ENCODE peak calls at places on chromosomes 2 and 18, in seven cellular contexts. One of them, this sample, is unnamed.
A peak's percentile ranks its signal among the peaks of the same experiment; 100 is the strongest.

GRCh38 chr2:32732135-32732534 is 104.3 kb downstream of the TTC27 start:
- DNase-seq in EL: no peak
- DNase-seq in GM13977: no peak
- DNase-seq in HFFc6: no peak
- DNase-seq in NCI-H1694: no peak
- DNase-seq in frontal cortex: no peak
- DNase-seq in naive thymus-derived CD8-positive, alpha-beta T cell: no peak
- DNase-seq in this sample: no peak

GRCh38 chr18:57698571-57699276 is 77.1 kb upstream of the NARS1 start:
- DNase-seq in EL: no peak
- DNase-seq in GM13977: no peak
- DNase-seq in HFFc6: peak; percentile 77
- DNase-seq in NCI-H1694: no peak
- DNase-seq in frontal cortex: peak; percentile 22
- DNase-seq in naive thymus-derived CD8-positive, alpha-beta T cell: no peak
- DNase-seq in this sample: no peak

GRCh38 chr2:99803846-99804245 is 314.0 kb upstream of the REV1 start:
- DNase-seq in EL: peak; percentile 59
- DNase-seq in GM13977: no peak
- DNase-seq in HFFc6: peak; percentile 57
- DNase-seq in NCI-H1694: no peak
- DNase-seq in frontal cortex: no peak
- DNase-seq in naive thymus-derived CD8-positive, alpha-beta T cell: no peak
- DNase-seq in this sample: no peak

GRCh38 chr2:42127425-42128424 is 41.4 kb upstream of the EML4 start:
- DNase-seq in EL: peak; percentile 27
- DNase-seq in GM13977: peak; percentile 42
- DNase-seq in HFFc6: no peak
- DNase-seq in NCI-H1694: no peak
- DNase-seq in frontal cortex: no peak
- DNase-seq in naive thymus-derived CD8-positive, alpha-beta T cell: no peak
- DNase-seq in this sample: no peak

GRCh38 chr2:10829304-10829703 is 16.7 kb upstream of the PDIA6 start:
- DNase-seq in EL: no peak
- DNase-seq in GM13977: no peak
- DNase-seq in HFFc6: no peak
- DNase-seq in NCI-H1694: no peak
- DNase-seq in frontal cortex: no peak
- DNase-seq in naive thymus-derived CD8-positive, alpha-beta T cell: no peak
- DNase-seq in this sample: no peak

GRCh38 chr2:215548714-215549113 is 112.8 kb upstream of the FN1 start:
- DNase-seq in EL: peak; percentile 7
- DNase-seq in GM13977: no peak
- DNase-seq in HFFc6: no peak
- DNase-seq in NCI-H1694: no peak
- DNase-seq in frontal cortex: no peak
- DNase-seq in naive thymus-derived CD8-positive, alpha-beta T cell: no peak
- DNase-seq in this sample: no peak

GRCh38 chr2:156763174-156763573 is 327.0 kb downstream of the GPD2 start:
- DNase-seq in EL: no peak
- DNase-seq in GM13977: no peak
- DNase-seq in HFFc6: no peak
- DNase-seq in NCI-H1694: no peak
- DNase-seq in frontal cortex: no peak
- DNase-seq in naive thymus-derived CD8-positive, alpha-beta T cell: no peak
- DNase-seq in this sample: no peak

GRCh38 chr2:21047161-21048009 is 3.5 kb upstream of the APOB start:
- DNase-seq in EL: peak; percentile 17
- DNase-seq in GM13977: no peak
- DNase-seq in HFFc6: no peak
- DNase-seq in NCI-H1694: no peak
- DNase-seq in frontal cortex: no peak
- DNase-seq in naive thymus-derived CD8-positive, alpha-beta T cell: no peak
- DNase-seq in this sample: no peak

GRCh38 chr2:57906152-57906732 is 140.4 kb upstream of the VRK2 start:
- DNase-seq in EL: peak; percentile 62
- DNase-seq in GM13977: peak; percentile 43
- DNase-seq in HFFc6: peak; percentile 68
- DNase-seq in NCI-H1694: peak; percentile 55
- DNase-seq in frontal cortex: peak; percentile 35
- DNase-seq in naive thymus-derived CD8-positive, alpha-beta T cell: no peak
- DNase-seq in this sample: no peak

GRCh38 chr2:32522770-32523169 is 105.1 kb upstream of the TTC27 start:
- DNase-seq in EL: peak; percentile 53
- DNase-seq in GM13977: no peak
- DNase-seq in HFFc6: peak; percentile 4
- DNase-seq in NCI-H1694: no peak
- DNase-seq in frontal cortex: no peak
- DNase-seq in naive thymus-derived CD8-positive, alpha-beta T cell: no peak
- DNase-seq in this sample: no peak

GRCh38 chr2:191112448-191112901 is 38.3 kb downstream of the STAT4 start:
- DNase-seq in EL: no peak
- DNase-seq in GM13977: no peak
- DNase-seq in HFFc6: no peak
- DNase-seq in NCI-H1694: no peak
- DNase-seq in frontal cortex: no peak
- DNase-seq in naive thymus-derived CD8-positive, alpha-beta T cell: no peak
- DNase-seq in this sample: no peak

GRCh38 chr2:1632006-1632348 is 112.3 kb downstream of the PXDN start:
- DNase-seq in EL: peak; percentile 89
- DNase-seq in GM13977: no peak
- DNase-seq in HFFc6: peak; percentile 57
- DNase-seq in NCI-H1694: no peak
- DNase-seq in frontal cortex: no peak
- DNase-seq in naive thymus-derived CD8-positive, alpha-beta T cell: no peak
- DNase-seq in this sample: no peak

GRCh38 chr2:237732790-237733349 is 65.7 kb upstream of the RBM44 start:
- DNase-seq in EL: no peak
- DNase-seq in GM13977: no peak
- DNase-seq in HFFc6: no peak
- DNase-seq in NCI-H1694: no peak
- DNase-seq in frontal cortex: no peak
- DNase-seq in naive thymus-derived CD8-positive, alpha-beta T cell: no peak
- DNase-seq in this sample: no peak

GRCh38 chr18:23916338-23916737 is 98.2 kb upstream of the TTC39C start:
- DNase-seq in EL: peak; percentile 15
- DNase-seq in GM13977: no peak
- DNase-seq in HFFc6: no peak
- DNase-seq in NCI-H1694: no peak
- DNase-seq in frontal cortex: no peak
- DNase-seq in naive thymus-derived CD8-positive, alpha-beta T cell: no peak
- DNase-seq in this sample: no peak

GRCh38 chr2:134836986-134837385 is 1.4 kb upstream of the ACMSD start:
- DNase-seq in EL: peak; percentile 90
- DNase-seq in GM13977: no peak
- DNase-seq in HFFc6: peak; percentile 94
- DNase-seq in NCI-H1694: no peak
- DNase-seq in frontal cortex: no peak
- DNase-seq in naive thymus-derived CD8-positive, alpha-beta T cell: no peak
- DNase-seq in this sample: no peak

This sample was measured in NCI-H1930.